ENCODE peak calls at places on chromosome 18, in eight cellular contexts. U is PC-3, J is GM23338, G is OCI-LY7, O is MM.1S, L is HCT116, C is SK-N-SH, N is hepatocyte. H is an unnamed sample.

GRCh38 chr18:12744103-12744502 is 41.3 kb downstream of the PSMG2 start:
- DNase-seq in U (peak), J (peak), G (peak), O (peak), L (peak), C (peak), N (peak), H (no peak)

GRCh38 chr18:57110295-57110694 is 36.6 kb upstream of the BOD1L2 start:
- DNase-seq in U (peak), J (no peak), G (no peak), O (no peak), L (no peak), C (no peak), N (no peak), H (no peak)

GRCh38 chr18:55031979-55032378 is 72.7 kb upstream of the CCDC68 start:
- DNase-seq in U (no peak), J (no peak), G (no peak), O (no peak), L (no peak), C (no peak), N (no peak), H (no peak)

GRCh38 chr18:32712860-32713259 is 60.0 kb downstream of the KLHL14 start:
- DNase-seq in U (no peak), J (no peak), G (no peak), O (no peak), L (no peak), C (no peak), N (no peak), H (no peak)

GRCh38 chr18:49250819-49251388 is 209.5 kb downstream of the DYM start:
- DNase-seq in U (peak), J (peak), G (peak), O (no peak), L (no peak), C (peak), N (peak), H (peak)

GRCh38 chr18:42611134-42611533 is 504.4 kb downstream of the RIT2 start:
- DNase-seq in U (no peak), J (no peak), G (no peak), O (no peak), L (no peak), C (no peak), N (no peak), H (no peak)

GRCh38 chr18:7414459-7414858 is 152.7 kb upstream of the PTPRM start:
- DNase-seq in U (no peak), J (no peak), G (no peak), O (no peak), L (no peak), C (no peak), N (peak), H (no peak)

GRCh38 chr18:23307567-23308295 is 145.4 kb upstream of the RIOK3 start:
- DNase-seq in U (peak), J (no peak), G (peak), O (no peak), L (peak), C (no peak), N (no peak), H (no peak)

GRCh38 chr18:77858331-77858730 is 608.7 kb downstream of the GALR1 start:
- DNase-seq in U (no peak), J (no peak), G (no peak), O (no peak), L (no peak), C (no peak), N (no peak), H (no peak)

GRCh38 chr18:80009661-80010550 is 21.5 kb upstream of the TXNL4A start:
- DNase-seq in U (peak), J (no peak), G (no peak), O (no peak), L (peak), C (no peak), N (peak), H (no peak)

GRCh38 chr18:40949138-40949949 is 1005.7 kb upstream of the PIK3C3 start:
- DNase-seq in U (no peak), J (no peak), G (no peak), O (no peak), L (no peak), C (no peak), N (no peak), H (no peak)

GRCh38 chr18:13603304-13604019 is 122.9 kb downstream of the FAM210A start:
- DNase-seq in U (no peak), J (no peak), G (no peak), O (no peak), L (no peak), C (no peak), N (no peak), H (no peak)

GRCh38 chr18:57738078-57738477 is 65.0 kb downstream of the ATP8B1 start:
- DNase-seq in U (no peak), J (no peak), G (no peak), O (no peak), L (no peak), C (no peak), N (no peak), H (no peak)

GRCh38 chr18:7467708-7468466 is 99.2 kb upstream of the PTPRM start:
- DNase-seq in U (peak), J (no peak), G (no peak), O (no peak), L (no peak), C (no peak), N (no peak), H (no peak)

GRCh38 chr18:3177902-3178687 is 41.7 kb downstream of the MYOM1 start:
- DNase-seq in U (no peak), J (no peak), G (peak), O (peak), L (no peak), C (no peak), N (no peak), H (no peak)

GRCh38 chr18:75204978-75205759 is 3.8 kb downstream of the PTGR3 start:
- DNase-seq in U (no peak), J (peak), G (no peak), O (no peak), L (no peak), C (no peak), N (no peak), H (peak)

GRCh38 chr18:49625021-49625691 is 63.3 kb downstream of the LIPG start:
- DNase-seq in U (peak), J (no peak), G (no peak), O (no peak), L (no peak), C (no peak), N (no peak), H (no peak)

GRCh38 chr18:23397907-23398306 is 55.2 kb upstream of the RIOK3 start:
- DNase-seq in U (no peak), J (no peak), G (no peak), O (no peak), L (no peak), C (no peak), N (no peak), H (no peak)

GRCh38 chr18:55385770-55386169 is 202.2 kb downstream of the TCF4 start:
- DNase-seq in U (no peak), J (no peak), G (no peak), O (no peak), L (no peak), C (no peak), N (no peak), H (no peak)

GRCh38 chr18:6843308-6843707 is 113.8 kb downstream of the ARHGAP28 start:
- DNase-seq in U (no peak), J (no peak), G (no peak), O (no peak), L (no peak), C (no peak), N (no peak), H (no peak)

GRCh38 chr18:79511271-79511670 is 115.5 kb downstream of the NFATC1 start:
- DNase-seq in U (no peak), J (no peak), G (no peak), O (no peak), L (no peak), C (no peak), N (no peak), H (no peak)

GRCh38 chr18:13791181-13791580 is 32.8 kb upstream of the MC5R start:
- DNase-seq in U (no peak), J (no peak), G (no peak), O (no peak), L (no peak), C (no peak), N (no peak), H (no peak)

GRCh38 chr18:12769644-12770440 is 67.0 kb downstream of the PSMG2 start:
- DNase-seq in U (no peak), J (no peak), G (no peak), O (no peak), L (no peak), C (no peak), N (no peak), H (no peak)

GRCh38 chr18:961644-962355 is 57.1 kb downstream of the ADCYAP1 start:
- DNase-seq in U (peak), J (peak), G (peak), O (peak), L (peak), C (peak), N (peak), H (peak)

GRCh38 chr18:56235773-56236115 is 402.6 kb downstream of the TXNL1 start:
- DNase-seq in U (no peak), J (peak), G (no peak), O (no peak), L (no peak), C (no peak), N (no peak), H (peak)

GRCh38 chr18:10270160-10270571 is 184.3 kb upstream of the APCDD1 start:
- DNase-seq in U (no peak), J (no peak), G (no peak), O (no peak), L (no peak), C (no peak), N (no peak), H (no peak)

GRCh38 chr18:40431071-40431998 is 1523.7 kb upstream of the PIK3C3 start:
- DNase-seq in U (no peak), J (no peak), G (no peak), O (no peak), L (no peak), C (no peak), N (peak), H (no peak)

GRCh38 chr18:63155169-63155852 is 164.3 kb downstream of the BCL2 start:
- DNase-seq in U (peak), J (peak), G (peak), O (peak), L (peak), C (peak), N (peak), H (peak)

GRCh38 chr18:61998957-61999356 is 106.2 kb upstream of the RNF152 start:
- DNase-seq in U (peak), J (no peak), G (no peak), O (no peak), L (no peak), C (peak), N (no peak), H (no peak)
- H2AFZ ChIP-seq in U (peak), J (no peak), G (no peak), O (no peak), L (no peak), C (no peak), N (no peak), H (no peak)

DNA sequence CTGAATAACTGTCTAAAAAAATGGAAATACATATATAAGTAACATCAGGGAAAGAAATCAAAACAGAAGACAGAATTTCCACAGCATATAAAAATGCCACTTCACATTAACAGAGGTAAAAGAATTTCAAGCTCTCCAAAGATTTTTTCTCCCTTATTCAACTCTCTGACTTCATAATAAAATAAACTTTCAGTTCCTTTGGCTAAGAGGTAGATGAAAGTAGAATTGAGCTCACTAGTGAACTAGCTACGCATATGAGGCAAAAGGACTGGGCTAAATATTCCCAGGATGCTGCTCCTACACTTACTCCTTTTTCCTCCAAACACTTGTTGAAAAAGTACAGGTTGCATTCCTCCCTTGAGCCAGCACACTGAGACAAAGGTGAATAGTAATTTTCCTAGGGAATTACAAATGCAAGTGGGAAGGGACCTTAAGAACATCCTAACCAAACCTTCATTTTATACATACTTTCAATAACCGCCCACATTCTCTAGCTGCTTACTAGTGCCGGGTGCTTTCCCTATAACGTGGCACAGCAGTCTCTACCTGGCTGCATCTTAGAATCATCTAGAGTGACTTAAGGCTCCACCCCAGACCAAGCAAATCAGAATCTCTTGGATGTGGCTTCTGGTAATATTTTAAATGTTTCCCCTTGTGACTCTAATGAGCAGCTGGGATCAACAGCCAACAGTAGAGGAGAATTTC is 136.6 kb downstream of the MTCL1 start:
- DNase-seq in U (peak), J (no peak), G (no peak), O (no peak), L (no peak), C (no peak), N (no peak), H (no peak)
- TF ChIP-seq EZH2phosphoT487 in U (no peak), J (no peak), G (no peak), O (no peak), L (no peak), C (no peak), N (no peak), H (no peak)

DNA sequence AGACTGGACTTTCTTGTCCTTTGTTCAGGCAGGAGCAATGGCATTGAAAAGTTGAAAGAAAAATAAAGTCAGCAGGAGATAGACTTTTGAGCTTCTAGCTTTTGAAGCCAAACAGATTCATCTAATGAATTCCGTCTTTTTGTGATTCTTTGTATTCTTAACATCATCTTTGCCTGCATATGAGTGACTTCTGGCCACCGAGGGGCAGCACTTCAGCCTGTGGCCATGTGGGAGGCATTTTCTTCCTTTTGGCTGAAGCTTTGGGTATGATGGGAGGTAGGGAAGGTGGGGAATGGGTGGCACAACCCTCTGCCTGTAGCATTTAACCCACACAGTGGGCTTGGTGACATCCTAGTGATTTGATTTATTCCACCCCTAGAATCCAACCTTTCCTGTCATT is 220.6 kb downstream of the SETBP1 start:
- DNase-seq in U (no peak), J (peak), G (no peak), O (no peak), L (no peak), C (no peak), N (no peak), H (no peak)
- TF ChIP-seq CTCF in U (peak), J (peak), G (peak), O (peak), L (no peak), C (peak), N (peak), H (peak)

GRCh38 chr18:27414691-27415090 is 229.6 kb upstream of the CHST9 start:
- DNase-seq in U (no peak), J (no peak), G (no peak), O (no peak), L (no peak), C (no peak), N (no peak), H (no peak)
- H2AFZ ChIP-seq in U (no peak), J (no peak), G (no peak), O (no peak), L (no peak), C (no peak), N (no peak), H (no peak)

GRCh38 chr18:22300665-22301636 is 116.8 kb downstream of the CTAGE1 start:
- DNase-seq in U (peak), J (no peak), G (no peak), O (no peak), L (no peak), C (no peak), N (no peak), H (no peak)

GRCh38 chr18:22297008-22297407 is 120.7 kb downstream of the CTAGE1 start:
- DNase-seq in U (no peak), J (no peak), G (no peak), O (no peak), L (no peak), C (no peak), N (no peak), H (no peak)

GRCh38 chr18:22307528-22307927 is 110.2 kb downstream of the CTAGE1 start:
- DNase-seq in U (no peak), J (no peak), G (no peak), O (no peak), L (no peak), C (no peak), N (no peak), H (no peak)

DNA sequence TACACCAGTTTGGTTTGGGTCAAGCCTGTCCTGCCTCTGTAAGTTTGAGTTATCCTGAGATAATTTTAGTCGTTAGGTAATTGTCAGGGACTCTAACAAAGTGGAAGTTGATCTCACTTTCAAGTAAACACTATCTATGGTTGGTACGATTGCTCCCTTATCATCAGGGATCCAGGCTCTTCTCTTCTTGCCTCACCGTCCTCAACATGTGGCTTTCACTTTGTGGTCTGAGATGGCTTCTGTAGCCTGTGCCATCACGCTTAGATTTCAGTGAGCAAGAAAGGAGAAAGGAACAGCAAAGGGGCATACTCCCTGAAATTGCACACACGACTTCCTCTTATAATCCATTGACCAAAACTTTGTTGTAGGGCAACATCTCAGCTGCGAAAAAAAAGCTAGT is 115.6 kb downstream of the CTAGE1 start:
- DNase-seq in U (no peak), J (no peak), G (no peak), O (no peak), L (no peak), C (no peak), N (no peak), H (no peak)
- TF ChIP-seq EZH2phosphoT487 in U (no peak), J (no peak), G (no peak), O (no peak), L (no peak), C (no peak), N (no peak), H (no peak)

GRCh38 chr18:76621184-76621583 is 126.1 kb upstream of the ZNF516 start:
- DNase-seq in U (no peak), J (peak), G (no peak), O (no peak), L (no peak), C (no peak), N (peak), H (peak)

GRCh38 chr18:76619342-76620315 is 124.6 kb upstream of the ZNF516 start:
- DNase-seq in U (no peak), J (peak), G (no peak), O (no peak), L (no peak), C (no peak), N (peak), H (peak)

GRCh38 chr18:76618721-76619120 is 123.7 kb upstream of the ZNF516 start:
- DNase-seq in U (no peak), J (no peak), G (no peak), O (no peak), L (no peak), C (no peak), N (no peak), H (no peak)

GRCh38 chr18:76621782-76622495 is 126.9 kb upstream of the ZNF516 start:
- DNase-seq in U (no peak), J (no peak), G (no peak), O (no peak), L (no peak), C (no peak), N (peak), H (no peak)

GRCh38 chr18:76620326-76620813 is 125.3 kb upstream of the ZNF516 start:
- DNase-seq in U (no peak), J (peak), G (peak), O (peak), L (peak), C (no peak), N (peak), H (peak)
- TF ChIP-seq CTCF in U (no peak), J (peak), G (peak), O (peak), L (peak), C (no peak), N (peak), H (peak)

GRCh38 chr18:5585653-5586052 is 41.9 kb upstream of the EPB41L3 start:
- DNase-seq in U (no peak), J (no peak), G (no peak), O (no peak), L (no peak), C (no peak), N (no peak), H (no peak)

GRCh38 chr18:5582849-5583667 is 39.3 kb upstream of the EPB41L3 start:
- DNase-seq in U (peak), J (no peak), G (no peak), O (no peak), L (no peak), C (no peak), N (no peak), H (no peak)

GRCh38 chr18:5584751-5585417 is 41.1 kb upstream of the EPB41L3 start:
- DNase-seq in U (peak), J (no peak), G (no peak), O (no peak), L (no peak), C (no peak), N (no peak), H (no peak)

DNA sequence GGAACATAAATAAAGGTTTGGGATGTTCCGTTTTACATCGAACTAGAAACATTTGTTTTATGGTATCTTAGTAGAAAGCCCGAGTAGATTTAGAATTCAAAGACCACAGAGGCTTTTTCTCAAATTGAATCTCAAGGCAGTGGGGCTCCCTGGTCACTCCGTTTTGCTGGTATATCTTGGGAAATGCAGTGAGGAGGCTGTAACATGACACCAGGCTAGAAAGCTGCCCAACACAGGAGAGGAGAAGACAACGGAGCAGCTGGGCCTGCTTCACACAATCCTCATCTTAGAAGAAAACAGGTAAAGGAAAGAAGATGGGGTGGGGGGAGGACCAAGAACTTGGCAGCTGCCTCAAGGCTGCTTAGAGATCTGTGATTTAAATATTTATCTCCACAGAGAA is 38.3 kb upstream of the EPB41L3 start:
- DNase-seq in U (no peak), J (peak), G (no peak), O (no peak), L (no peak), C (no peak), N (peak), H (peak)
- H2AFZ ChIP-seq in U (no peak), J (peak), G (no peak), O (no peak), L (no peak), C (no peak), N (peak), H (peak)

DNA sequence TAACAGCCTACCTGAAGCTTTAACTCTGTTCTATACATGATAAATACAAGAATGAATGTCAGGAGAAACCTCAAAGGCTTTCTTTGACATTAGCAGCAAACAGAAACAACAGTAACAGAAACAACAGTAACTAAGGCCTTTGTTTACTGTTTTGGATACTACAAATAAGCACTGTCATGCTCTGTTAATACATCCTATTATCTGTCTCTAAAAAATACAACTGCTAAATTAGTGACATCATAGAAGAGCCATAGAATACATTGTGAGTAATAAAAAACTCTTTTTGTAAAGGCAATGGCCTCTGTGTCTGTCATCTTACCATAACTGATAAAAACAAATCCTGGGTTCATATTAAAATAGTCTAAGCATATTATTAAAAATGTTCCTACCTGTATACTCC is 3.9 kb upstream of the ZNF397 start:
- DNase-seq in U (no peak), J (no peak), G (no peak), O (no peak), L (no peak), C (no peak), N (no peak), H (no peak)
- TF ChIP-seq EZH2phosphoT487 in U (no peak), J (no peak), G (no peak), O (no peak), L (no peak), C (no peak), N (no peak), H (no peak)

H was measured in neural progenitor cell.